ENCODE peak calls at places on chromosome 9, in eight cellular contexts. O is IMR-90, N is body of pancreas, Z is choroid plexus epithelial cell, X is fibroblast of mammary gland, C is mammary epithelial cell, U is hepatocyte, L is BJ. R is an unnamed sample.

GRCh38 chr9:88651682-88652633 is 117.0 kb downstream of the NXNL2 start:
- DNase-seq in O (peak), N (peak), Z (peak), X (peak), C (peak), U (peak), L (peak), R (peak)

GRCh38 chr9:2017209-2017458 is 2.0 kb downstream of the SMARCA2 start:
- DNase-seq in O (peak), N (peak), Z (peak), X (no peak), C (no peak), U (no peak), L (no peak), R (no peak)

GRCh38 chr9:15813076-15813475 is 260.2 kb downstream of the CCDC171 start:
- DNase-seq in O (no peak), N (no peak), Z (no peak), X (no peak), C (no peak), U (no peak), L (no peak), R (no peak)

GRCh38 chr9:105672711-105673234 is 10.5 kb downstream of the TAL2 start:
- DNase-seq in O (no peak), N (no peak), Z (no peak), X (no peak), C (no peak), U (no peak), L (no peak), R (no peak)

GRCh38 chr9:121685146-121685794 is 33.8 kb downstream of the DAB2IP start:
- DNase-seq in O (no peak), N (no peak), Z (no peak), X (no peak), C (no peak), U (no peak), L (no peak), R (no peak)

GRCh38 chr9:34732886-34733285 is 22.9 kb upstream of the CCL21 start:
- DNase-seq in O (no peak), N (no peak), Z (no peak), X (no peak), C (no peak), U (no peak), L (no peak), R (peak)

GRCh38 chr9:135960328-135961276 is 571 bp downstream of the UBAC1 start:
- DNase-seq in O (no peak), N (peak), Z (peak), X (peak), C (peak), U (peak), L (no peak), R (no peak)

GRCh38 chr9:133402689-133403088 is 15.1 kb downstream of the REXO4 start:
- DNase-seq in O (no peak), N (no peak), Z (no peak), X (no peak), C (no peak), U (no peak), L (no peak), R (no peak)

GRCh38 chr9:21527579-21527978 is 45.5 kb upstream of the IFNE start:
- DNase-seq in O (no peak), N (no peak), Z (no peak), X (no peak), C (no peak), U (no peak), L (no peak), R (no peak)

GRCh38 chr9:72041775-72042194 is 18.6 kb downstream of the C9orf57 start:
- DNase-seq in O (peak), N (peak), Z (peak), X (peak), C (peak), U (peak), L (peak), R (peak)

GRCh38 chr9:126569036-126569435 is 44.7 kb upstream of the LMX1B start:
- DNase-seq in O (no peak), N (no peak), Z (peak), X (peak), C (peak), U (no peak), L (no peak), R (peak)

GRCh38 chr9:36820392-36820861 is 213.6 kb downstream of the PAX5 start:
- DNase-seq in O (no peak), N (no peak), Z (no peak), X (peak), C (no peak), U (no peak), L (no peak), R (no peak)

GRCh38 chr9:32644698-32645097 is 9.2 kb upstream of the TAF1L start:
- DNase-seq in O (peak), N (no peak), Z (peak), X (peak), C (peak), U (peak), L (peak), R (peak)

GRCh38 chr9:115391166-115391825 is 273.3 kb upstream of the TNC start:
- DNase-seq in O (peak), N (no peak), Z (no peak), X (peak), C (no peak), U (no peak), L (no peak), R (no peak)

GRCh38 chr9:36623280-36623679 is 50.6 kb downstream of the MELK start:
- DNase-seq in O (peak), N (no peak), Z (peak), X (peak), C (peak), U (no peak), L (no peak), R (peak)

GRCh38 chr9:83432104-83432627 is 106.0 kb downstream of the FRMD3 start:
- DNase-seq in O (no peak), N (peak), Z (peak), X (no peak), C (no peak), U (no peak), L (peak), R (no peak)

GRCh38 chr9:96453625-96454024 is 3.7 kb downstream of the HABP4 start:
- DNase-seq in O (peak), N (no peak), Z (peak), X (peak), C (peak), U (peak), L (no peak), R (peak)

GRCh38 chr9:97307500-97308163 is at the start of gene CCDC180:
- DNase-seq in O (no peak), N (no peak), Z (peak), X (peak), C (no peak), U (no peak), L (no peak), R (peak)

GRCh38 chr9:17829812-17830385 is 251.0 kb downstream of the SH3GL2 start:
- DNase-seq in O (no peak), N (no peak), Z (no peak), X (no peak), C (no peak), U (no peak), L (no peak), R (no peak)

GRCh38 chr9:37029304-37029775 is 4.7 kb downstream of the PAX5 start:
- DNase-seq in O (no peak), N (no peak), Z (no peak), X (no peak), C (no peak), U (no peak), L (no peak), R (no peak)

GRCh38 chr9:138023394-138024124 is 146.0 kb downstream of the CACNA1B start:
- DNase-seq in O (no peak), N (no peak), Z (no peak), X (no peak), C (no peak), U (no peak), L (no peak), R (no peak)
- H3K4me3 ChIP-seq in O (no peak), N (no peak), Z (no peak), X (no peak), C (no peak), U (no peak), L (no peak), R (no peak)

DNA sequence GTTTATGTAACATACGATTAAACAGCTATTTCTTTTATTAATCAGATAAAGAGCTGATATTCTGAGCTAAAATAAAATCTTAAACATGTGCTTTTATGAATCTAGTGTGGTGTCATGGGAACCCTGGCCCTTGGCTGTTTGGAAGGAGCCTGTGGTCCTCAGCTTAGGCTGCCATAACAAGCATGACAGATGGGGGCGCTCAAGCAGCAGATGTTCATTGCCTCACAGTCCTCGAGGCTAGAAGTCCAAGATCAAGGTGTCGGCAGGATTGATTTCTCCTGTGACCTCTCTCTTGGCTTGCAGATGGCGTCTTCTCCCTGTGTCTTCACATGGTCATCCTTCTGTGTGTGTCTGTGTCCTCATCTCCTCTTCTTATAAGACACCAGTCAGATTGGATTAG is 448.2 kb downstream of the GADD45G start:
- DNase-seq in O (no peak), N (no peak), Z (peak), X (no peak), C (no peak), U (no peak), L (no peak), R (no peak)
- TF ChIP-seq CTCF in O (no peak), N (no peak), Z (peak), X (peak), C (peak), U (peak), L (no peak), R (no peak)

GRCh38 chr9:127852829-127853228 is 1.6 kb downstream of the ENG start:
- DNase-seq in O (no peak), N (no peak), Z (no peak), X (no peak), C (no peak), U (no peak), L (no peak), R (no peak)
- H3K4me3 ChIP-seq in O (peak), N (no peak), Z (peak), X (peak), C (no peak), U (no peak), L (peak), R (no peak)

GRCh38 chr9:98869866-98870265 is 62.4 kb downstream of the GALNT12 start:
- DNase-seq in O (no peak), N (no peak), Z (no peak), X (no peak), C (no peak), U (no peak), L (no peak), R (no peak)

GRCh38 chr9:98873535-98874432 is 66.3 kb downstream of the GALNT12 start:
- DNase-seq in O (no peak), N (peak), Z (peak), X (peak), C (no peak), U (no peak), L (no peak), R (no peak)

GRCh38 chr9:98869078-98869745 is 61.7 kb downstream of the GALNT12 start:
- DNase-seq in O (no peak), N (no peak), Z (no peak), X (no peak), C (no peak), U (no peak), L (no peak), R (no peak)

GRCh38 chr9:98870782-98871455 is 63.4 kb downstream of the GALNT12 start:
- DNase-seq in O (no peak), N (no peak), Z (no peak), X (no peak), C (no peak), U (no peak), L (no peak), R (no peak)

GRCh38 chr9:98871456-98872065 is 64.1 kb downstream of the GALNT12 start:
- DNase-seq in O (no peak), N (no peak), Z (no peak), X (no peak), C (no peak), U (no peak), L (no peak), R (no peak)
- TF ChIP-seq CTCF in O (no peak), N (no peak), Z (no peak), X (no peak), C (no peak), U (no peak), L (no peak), R (no peak)

GRCh38 chr9:131668439-131669233 is 71.2 kb downstream of the RAPGEF1 start:
- DNase-seq in O (peak), N (peak), Z (peak), X (peak), C (peak), U (peak), L (no peak), R (no peak)

GRCh38 chr9:131667576-131667975 is 72.3 kb downstream of the RAPGEF1 start:
- DNase-seq in O (no peak), N (no peak), Z (no peak), X (peak), C (no peak), U (no peak), L (no peak), R (no peak)

GRCh38 chr9:131666779-131667178 is 73.1 kb downstream of the RAPGEF1 start:
- DNase-seq in O (no peak), N (no peak), Z (no peak), X (no peak), C (no peak), U (no peak), L (no peak), R (no peak)

GRCh38 chr9:131669234-131670172 is 70.4 kb downstream of the RAPGEF1 start:
- DNase-seq in O (no peak), N (no peak), Z (no peak), X (no peak), C (no peak), U (no peak), L (no peak), R (no peak)

DNA sequence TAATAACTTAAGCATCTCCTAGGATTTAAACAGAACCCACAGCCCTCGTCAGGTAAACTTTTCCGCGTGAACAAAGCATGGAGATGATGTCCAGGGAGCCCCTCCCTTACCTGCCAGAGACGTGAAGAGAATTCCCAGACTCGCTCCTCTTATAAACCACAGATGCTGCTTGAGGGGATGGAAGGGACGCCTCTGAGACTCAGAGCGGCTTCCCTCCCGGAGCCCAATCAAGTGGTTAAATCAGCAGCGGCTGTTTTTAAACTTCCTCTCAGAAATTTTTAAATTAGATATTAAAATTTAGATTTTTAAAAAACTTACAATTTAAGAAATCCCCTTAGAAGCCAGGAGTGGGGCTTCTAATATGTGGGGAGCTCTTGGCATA is 71.8 kb downstream of the RAPGEF1 start:
- DNase-seq in O (no peak), N (no peak), Z (no peak), X (no peak), C (no peak), U (no peak), L (no peak), R (no peak)
- H3K4me3 ChIP-seq in O (no peak), N (no peak), Z (no peak), X (no peak), C (no peak), U (no peak), L (no peak), R (no peak)

DNA sequence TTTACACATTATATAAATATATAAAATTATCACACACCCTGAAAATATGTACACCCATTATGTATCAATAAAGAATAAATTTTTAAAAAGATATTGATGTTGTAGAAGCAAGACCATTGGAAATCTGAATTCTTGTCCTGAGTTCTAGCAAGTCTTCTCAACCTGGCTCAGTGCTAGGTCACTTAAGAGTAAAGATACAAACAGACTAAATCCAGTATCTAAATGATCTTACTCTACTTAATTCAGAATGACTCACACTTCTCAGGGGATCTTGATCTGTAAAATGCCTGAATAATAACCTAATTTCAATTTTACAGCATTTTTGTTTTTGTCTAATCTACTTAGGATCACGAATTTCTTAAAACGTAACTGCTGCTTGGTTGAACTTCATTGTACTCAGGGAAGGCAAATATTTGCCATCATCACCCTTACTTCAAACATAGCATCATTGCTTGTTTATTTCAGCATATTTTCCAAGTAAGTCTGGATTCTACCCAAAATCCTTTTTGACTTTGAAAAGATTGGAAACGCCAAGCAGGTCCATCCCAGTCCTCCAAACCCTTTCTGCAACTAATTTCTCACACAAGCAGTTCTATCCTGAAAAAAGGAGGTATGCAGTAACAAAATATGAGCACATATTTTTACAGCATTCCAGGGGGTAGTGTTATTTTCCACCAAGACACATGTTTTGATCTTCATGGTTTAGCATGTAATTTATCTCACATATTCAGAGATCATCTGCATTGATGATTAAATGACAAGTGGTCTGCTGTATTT is 582.6 kb downstream of the PSAT1 start:
- DNase-seq in O (no peak), N (no peak), Z (peak), X (no peak), C (no peak), U (no peak), L (no peak), R (no peak)
- TF ChIP-seq CTCF in O (no peak), N (no peak), Z (no peak), X (no peak), C (no peak), U (no peak), L (no peak), R (no peak)

GRCh38 chr9:123469231-123469630 is 113.2 kb downstream of the CRB2 start:
- DNase-seq in O (no peak), N (no peak), Z (no peak), X (no peak), C (no peak), U (no peak), L (no peak), R (no peak)

GRCh38 chr9:123473226-123473625 is 117.2 kb downstream of the CRB2 start:
- DNase-seq in O (no peak), N (no peak), Z (peak), X (no peak), C (no peak), U (peak), L (no peak), R (no peak)

GRCh38 chr9:123470121-123470851 is 114.3 kb downstream of the CRB2 start:
- DNase-seq in O (no peak), N (no peak), Z (no peak), X (no peak), C (no peak), U (peak), L (no peak), R (no peak)

GRCh38 chr9:123471843-123472570 is 116.0 kb downstream of the CRB2 start:
- DNase-seq in O (no peak), N (no peak), Z (no peak), X (no peak), C (no peak), U (no peak), L (no peak), R (no peak)

GRCh38 chr9:123470991-123471770 is 115.2 kb downstream of the CRB2 start:
- DNase-seq in O (no peak), N (no peak), Z (no peak), X (no peak), C (no peak), U (no peak), L (no peak), R (no peak)
- H3K4me3 ChIP-seq in O (no peak), N (no peak), Z (no peak), X (no peak), C (no peak), U (no peak), L (no peak), R (no peak)